ENCODE peak calls at places on chromosomes 6 and 20, in six cellular contexts. T is psoas muscle, L is OCI-LY7, W is upper lobe of right lung, M is PC-3, I is mesenchymal stem cell. A is an unnamed sample.

GRCh38 chr20:52747736-52748135 is 224.4 kb upstream of the TSHZ2 start:
- DNase-seq in T (no peak), L (peak), W (no peak), M (peak), I (peak), A (peak)

GRCh38 chr6:113695506-113695905 is 161.6 kb upstream of the MARCKS start:
- DNase-seq in T (no peak), L (no peak), W (no peak), M (no peak), I (peak), A (no peak)

GRCh38 chr20:46215913-46216707 is 92.2 kb downstream of the CDH22 start:
- DNase-seq in T (peak), L (no peak), W (no peak), M (peak), I (peak), A (no peak)

GRCh38 chr20:34165246-34165645 is 53.2 kb upstream of the EIF2S2 start:
- DNase-seq in T (no peak), L (no peak), W (no peak), M (no peak), I (peak), A (no peak)

GRCh38 chr6:108455688-108456087 is 105.0 kb upstream of the FOXO3 start:
- DNase-seq in T (no peak), L (no peak), W (no peak), M (no peak), I (no peak), A (no peak)

GRCh38 chr6:118984342-118984741 is 49.4 kb upstream of the MCM9 start:
- DNase-seq in T (no peak), L (no peak), W (no peak), M (no peak), I (no peak), A (no peak)

GRCh38 chr6:11140061-11140460 is 28.5 kb upstream of the ERVFRD-1 start:
- DNase-seq in T (no peak), L (no peak), W (no peak), M (no peak), I (peak), A (no peak)

GRCh38 chr6:107987805-107988204 is 29.8 kb upstream of the SEC63 start:
- DNase-seq in T (no peak), L (no peak), W (no peak), M (no peak), I (no peak), A (no peak)

GRCh38 chr20:59792300-59792699 is 141.1 kb downstream of the SYCP2 start:
- DNase-seq in T (no peak), L (no peak), W (no peak), M (no peak), I (no peak), A (no peak)

GRCh38 chr20:1297486-1297885 is 31.4 kb downstream of the SNPH start:
- DNase-seq in T (no peak), L (no peak), W (no peak), M (no peak), I (no peak), A (no peak)

GRCh38 chr20:46060301-46060881 is 29.4 kb downstream of the NCOA5 start:
- DNase-seq in T (no peak), L (peak), W (no peak), M (no peak), I (no peak), A (no peak)

GRCh38 chr20:24762791-24763350 is 186.2 kb upstream of the CST7 start:
- DNase-seq in T (no peak), L (no peak), W (no peak), M (no peak), I (no peak), A (no peak)

GRCh38 chr6:5102266-5102970 is 17.3 kb downstream of the PPP1R3G start:
- DNase-seq in T (no peak), L (no peak), W (no peak), M (no peak), I (no peak), A (no peak)

GRCh38 chr6:105675715-105676397 is 273.0 kb upstream of the PREP start:
- DNase-seq in T (no peak), L (no peak), W (no peak), M (peak), I (peak), A (no peak)

GRCh38 chr6:11430036-11430435 is 107.5 kb upstream of the TMEM170B start:
- DNase-seq in T (no peak), L (no peak), W (no peak), M (no peak), I (no peak), A (no peak)

GRCh38 chr6:41713650-41714291 is 21.6 kb downstream of the TFEB start:
- DNase-seq in T (peak), L (no peak), W (no peak), M (no peak), I (no peak), A (no peak)

GRCh38 chr6:30614843-30615218 is 2.2 kb downstream of the PPP1R10 start:
- DNase-seq in T (peak), L (peak), W (peak), M (peak), I (peak), A (peak)

GRCh38 chr6:14921170-14921569 is 324.7 kb upstream of the JARID2 start:
- DNase-seq in T (peak), L (no peak), W (peak), M (no peak), I (peak), A (no peak)

DNA sequence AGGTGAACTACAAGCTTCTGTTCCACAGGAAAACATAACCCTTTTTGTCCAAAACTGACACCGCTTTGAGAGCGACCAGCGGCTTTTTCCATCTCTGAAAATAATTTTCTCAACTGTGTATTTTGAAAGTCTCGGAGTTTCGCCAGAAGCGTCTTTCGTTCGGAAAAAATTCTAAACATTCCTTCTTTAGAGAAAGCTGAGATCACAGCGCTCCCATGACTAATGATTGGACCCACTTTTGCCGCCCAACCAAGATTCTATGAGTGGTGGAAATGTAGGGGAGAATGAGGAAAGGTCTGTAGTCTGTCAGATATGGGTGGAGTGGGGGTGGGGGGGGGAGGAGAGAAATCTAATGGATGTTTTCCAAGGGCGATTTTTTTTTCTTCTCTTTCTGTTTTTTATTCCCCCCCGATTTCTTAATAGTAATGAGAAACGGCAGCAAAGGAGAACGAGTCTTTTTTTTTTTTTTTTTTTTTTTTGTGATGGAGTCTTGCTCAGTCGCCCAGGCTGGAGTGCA is 189.3 kb downstream of the TRIM27 start:
- DNase-seq in T (no peak), L (no peak), W (no peak), M (no peak), I (no peak), A (no peak)
- H3K27ac ChIP-seq in T (no peak), L (no peak), W (no peak), M (no peak), I (no peak), A (no peak)

DNA sequence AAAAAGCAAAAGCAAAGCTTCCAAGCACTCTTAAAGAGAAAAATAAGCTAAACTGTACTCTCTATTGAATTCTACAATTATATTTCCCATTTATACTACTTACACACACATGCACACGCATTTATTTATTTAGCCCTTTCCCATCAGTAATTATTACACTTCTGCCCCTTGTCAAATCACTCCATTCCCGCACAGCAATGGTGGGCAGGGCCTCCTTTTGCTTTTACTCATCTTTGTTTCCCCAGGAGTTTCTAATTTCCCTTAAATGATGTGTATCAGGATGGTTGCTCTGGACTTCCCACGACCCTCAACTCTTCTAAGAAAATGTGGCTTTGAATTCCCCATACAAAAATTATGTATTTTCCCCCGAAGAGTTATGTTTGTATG is 19.9 kb downstream of the PXT1 start:
- DNase-seq in T (no peak), L (no peak), W (no peak), M (no peak), I (no peak), A (no peak)
- H3K27ac ChIP-seq in T (peak), L (peak), W (peak), M (no peak), I (peak), A (peak)

GRCh38 chr6:37276916-37277509 is 19.1 kb upstream of the TMEM217 start:
- DNase-seq in T (no peak), L (no peak), W (no peak), M (no peak), I (no peak), A (no peak)

GRCh38 chr6:37275350-37275749 is 17.4 kb upstream of the TMEM217 start:
- DNase-seq in T (no peak), L (no peak), W (no peak), M (no peak), I (no peak), A (no peak)

GRCh38 chr6:37283268-37283667 is 25.3 kb upstream of the TMEM217 start:
- DNase-seq in T (no peak), L (no peak), W (no peak), M (no peak), I (no peak), A (no peak)

GRCh38 chr6:37280162-37280895 is 22.4 kb upstream of the TMEM217 start:
- DNase-seq in T (no peak), L (no peak), W (no peak), M (no peak), I (no peak), A (no peak)

GRCh38 chr6:37279366-37280134 is 21.6 kb upstream of the TMEM217 start:
- DNase-seq in T (peak), L (no peak), W (no peak), M (no peak), I (peak), A (no peak)
- H3K27ac ChIP-seq in T (peak), L (no peak), W (peak), M (no peak), I (no peak), A (no peak)

GRCh38 chr6:159109391-159109790 is 59.8 kb upstream of the FNDC1 start:
- DNase-seq in T (no peak), L (no peak), W (no peak), M (no peak), I (no peak), A (no peak)
- H3K27ac ChIP-seq in T (no peak), L (peak), W (no peak), M (no peak), I (no peak), A (no peak)

DNA sequence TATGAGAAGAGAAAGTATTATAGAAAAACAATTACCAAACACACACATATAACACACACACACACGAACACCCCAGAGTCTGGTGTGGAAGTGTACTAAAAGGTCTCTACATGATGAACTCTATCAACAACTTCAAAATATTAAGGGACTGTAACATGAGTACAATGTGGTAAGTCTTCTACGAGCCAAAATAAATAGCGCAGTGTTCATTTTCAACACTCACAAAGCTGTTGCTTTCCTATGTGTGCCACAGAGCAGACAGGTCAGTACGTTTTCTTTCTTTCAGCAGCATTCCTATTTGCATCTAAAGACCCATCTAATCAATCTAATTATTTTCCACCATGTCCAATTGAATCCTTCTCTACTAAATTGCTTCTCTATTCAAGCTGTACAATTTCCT is 12.1 kb upstream of the CNKSR3 start:
- DNase-seq in T (no peak), L (no peak), W (no peak), M (no peak), I (no peak), A (no peak)
- H3K27ac ChIP-seq in T (no peak), L (no peak), W (no peak), M (no peak), I (no peak), A (no peak)

GRCh38 chr20:5772704-5773103 is 22.5 kb downstream of the SHLD1 start:
- DNase-seq in T (no peak), L (no peak), W (no peak), M (no peak), I (no peak), A (no peak)
- H3K27ac ChIP-seq in T (no peak), L (no peak), W (no peak), M (no peak), I (no peak), A (no peak)

A was measured in small intestine.